ENCODE peak calls at places on chromosomes 6 and 20, in eight cellular contexts. R, E, C, F, K, G, I and W are unnamed samples.
A peak's percentile ranks its signal among the peaks of the same experiment; 100 is the strongest.

GRCh38 chr20:63968136-63968927 is 1.4 kb downstream of the ZNF512B start:
- DNase-seq in R (peak; percentile 32), G (no peak), E (peak; percentile 20), I (no peak), F (no peak), C (peak; percentile 77), K (no peak), W (no peak)

GRCh38 chr20:63151554-63152321 is 64.2 kb downstream of the YTHDF1 start:
- DNase-seq in F (peak; percentile 40), G (no peak), E (no peak), K (no peak), I (peak; percentile 24), C (peak; percentile 51), R (no peak), W (no peak)

GRCh38 chr6:54916858-54917257 is 70.3 kb downstream of the FAM83B start:
- DNase-seq in R (peak; percentile 80), K (no peak), C (no peak), G (no peak), I (no peak), F (peak; percentile 40), E (no peak), W (no peak)

GRCh38 chr6:43712590-43712989 is 25.0 kb upstream of the MRPS18A start:
- DNase-seq in C (no peak), R (no peak), I (no peak), F (no peak), G (no peak), E (no peak), K (no peak), W (no peak)

GRCh38 chr6:11217360-11218076 is 14.9 kb downstream of the NEDD9 start:
- DNase-seq in R (no peak), E (peak; percentile 27), G (no peak), F (no peak), K (no peak), I (no peak), C (no peak), W (no peak)

GRCh38 chr6:6008648-6009421 is 2.1 kb upstream of the NRN1 start:
- DNase-seq in K (peak; percentile 64), C (peak; percentile 88), G (peak; percentile 86), E (peak; percentile 47), I (no peak), R (no peak), F (peak; percentile 80), W (peak; percentile 87)

GRCh38 chr6:22435151-22435550 is 134.2 kb upstream of the HDGFL1 start:
- DNase-seq in E (no peak), K (no peak), F (no peak), G (no peak), I (no peak), C (no peak), R (no peak), W (no peak)

GRCh38 chr6:52328721-52329120 is 33.2 kb upstream of the PAQR8 start:
- DNase-seq in R (no peak), C (no peak), F (no peak), K (no peak), I (no peak), G (no peak), E (no peak), W (no peak)

GRCh38 chr6:117449549-117450439 is 24.1 kb upstream of the ROS1 start:
- DNase-seq in K (peak; percentile 29), I (peak; percentile 63), F (peak; percentile 85), R (peak; percentile 70), G (peak; percentile 67), E (peak; percentile 30), C (no peak), W (peak; percentile 21)

GRCh38 chr20:57024849-57025248 is 241.6 kb downstream of the BMP7 start:
- DNase-seq in C (no peak), K (no peak), I (no peak), G (no peak), E (no peak), F (no peak), R (no peak), W (no peak)

GRCh38 chr6:112683926-112684325 is 336.8 kb downstream of the RFPL4B start:
- DNase-seq in G (no peak), K (no peak), F (peak; percentile 95), E (no peak), R (no peak), C (no peak), I (peak; percentile 61), W (no peak)

GRCh38 chr6:35919085-35919826 is 1.6 kb downstream of the SRPK1 start:
- DNase-seq in C (no peak), G (peak; percentile 20), K (no peak), E (no peak), I (no peak), F (peak; percentile 49), R (peak; percentile 91), W (peak; percentile 27)

GRCh38 chr6:15417811-15418210 is 171.9 kb downstream of the JARID2 start:
- DNase-seq in E (no peak), F (peak; percentile 65), C (no peak), K (no peak), R (peak; percentile 72), I (peak; percentile 23), G (no peak), W (no peak)

GRCh38 chr6:43335469-43335868 is 26.8 kb upstream of the CRIP3 start:
- DNase-seq in E (no peak), I (no peak), F (no peak), K (no peak), R (no peak), G (no peak), C (no peak), W (no peak)

GRCh38 chr6:144150673-144151009 is 324 bp downstream of the STX11 start:
- DNase-seq in F (peak; percentile 21), C (peak; percentile 85), I (no peak), K (peak; percentile 22), R (no peak), E (no peak), G (peak; percentile 24), W (no peak)

GRCh38 chr6:42091718-42092023 is 41.3 kb downstream of the TAF8 start:
- DNase-seq in E (no peak), F (no peak), C (no peak), R (peak; percentile 70), K (no peak), G (no peak), I (no peak), W (no peak)

DNA sequence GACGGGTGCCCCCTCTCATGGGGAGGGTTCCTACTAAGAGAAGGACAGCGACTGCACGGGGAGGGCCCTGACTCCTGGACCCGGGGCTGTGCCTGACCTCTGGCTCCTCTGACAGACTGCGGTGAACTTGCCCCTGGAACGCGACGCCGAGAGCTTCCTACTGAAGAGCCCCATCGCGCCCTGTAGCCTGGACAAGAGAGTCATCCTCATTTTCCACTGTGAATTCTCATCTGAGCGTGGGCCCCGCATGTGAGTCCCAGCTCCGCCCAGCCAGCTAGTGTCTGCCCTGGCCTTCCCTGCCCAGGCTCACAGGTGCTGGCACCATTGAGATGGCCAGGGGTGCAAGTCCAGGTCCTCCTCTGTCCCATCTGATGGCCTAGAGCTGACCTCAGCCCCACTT is 7.2 kb downstream of the CDC25B start:
- DNase-seq in I (no peak), C (peak; percentile 65), G (no peak), F (no peak), R (no peak), E (no peak), K (no peak), W (no peak)
- TF ChIP-seq CTCF in I (no peak), C (no peak), G (no peak), F (no peak), R (no peak), E (no peak), K (no peak), W (no peak)

GRCh38 chr6:13487122-13488014 is at the start of gene GFOD1:
- DNase-seq in F (peak; percentile 78), C (peak; percentile 98), R (peak; percentile 46), E (peak; percentile 84), G (peak; percentile 83), I (peak; percentile 37), K (peak; percentile 49), W (peak; percentile 94)
- TF ChIP-seq CTCF in F (peak; percentile 2), C (peak; percentile 10), R (no peak), E (no peak), G (no peak), I (peak; percentile 30), K (peak; percentile 37), W (no peak)

GRCh38 chr20:8443464-8444072 is 311.5 kb downstream of the PLCB1 start:
- DNase-seq in E (no peak), F (no peak), G (no peak), C (no peak), K (no peak), R (no peak), I (no peak), W (no peak)
- TF ChIP-seq CTCF in E (no peak), F (no peak), G (no peak), C (no peak), K (no peak), R (no peak), I (no peak), W (no peak)

DNA sequence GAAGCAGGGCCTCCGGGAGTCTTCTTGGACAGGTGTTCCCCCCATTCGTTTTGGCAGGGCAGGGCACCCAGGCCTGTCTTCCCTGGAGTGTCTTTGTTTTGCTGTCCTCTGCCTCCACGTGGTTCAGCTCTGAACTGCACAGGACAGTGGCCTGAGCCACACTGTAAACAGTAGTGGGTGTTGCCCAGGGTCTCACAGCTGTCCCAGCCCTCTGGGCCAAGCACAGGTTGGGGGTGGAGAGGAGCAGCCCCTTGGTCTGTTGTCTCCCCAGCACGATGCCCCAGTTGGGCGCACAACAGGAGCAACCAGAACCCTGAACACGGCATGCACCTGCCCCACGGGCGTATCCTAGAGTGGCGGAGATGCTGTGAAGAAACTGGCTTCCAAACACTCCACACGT is 14.4 kb downstream of the CCDC167 start:
- DNase-seq in R (no peak), I (no peak), E (no peak), F (no peak), C (no peak), G (no peak), K (no peak), W (no peak)
- TF ChIP-seq CTCF in R (no peak), I (peak; percentile 28), E (no peak), F (peak; percentile 12), C (no peak), G (no peak), K (peak; percentile 42), W (no peak)

GRCh38 chr6:137661601-137662000 is 167.4 kb upstream of the OLIG3 start:
- DNase-seq in F (peak; percentile 33), G (peak; percentile 62), E (no peak), K (no peak), R (no peak), I (no peak), C (no peak), W (no peak)
- TF ChIP-seq CTCF in F (peak; percentile 65), G (peak; percentile 76), E (peak; percentile 50), K (no peak), R (peak; percentile 69), I (peak; percentile 52), C (peak; percentile 49), W (peak; percentile 38)

GRCh38 chr20:45470939-45471338 is 1.4 kb downstream of the WFDC2 start:
- DNase-seq in G (peak; percentile 23), F (peak; percentile 6), I (no peak), R (peak; percentile 34), K (no peak), C (no peak), E (no peak), W (no peak)
- TF ChIP-seq CTCF in G (peak; percentile 42), F (peak; percentile 3), I (peak; percentile 14), R (no peak), K (peak; percentile 27), C (no peak), E (no peak), W (peak; percentile 13)